ENCODE peak calls at places on chromosomes 5 and 9, in five cellular contexts. A is HuH-7; I is activated T-helper 1 cell treated with anti-CD3 and anti-CD28 coated beads, Interleukin-2, amount 50 U/mL, for 16 hours; O is AG10803; E is left lobe of liver. V is an unnamed sample.

GRCh38 chr5:9316733-9317132 is 229.1 kb downstream of the SEMA5A start:
- DNase-seq in A (no peak), I (no peak), O (no peak), E (no peak), V (no peak)

GRCh38 chr9:114382951-114383865 is 4.6 kb downstream of the AKNA start:
- DNase-seq in A (no peak), I (peak), O (peak), E (no peak), V (no peak)

GRCh38 chr5:40669606-40670005 is 10.1 kb upstream of the PTGER4 start:
- DNase-seq in A (no peak), I (no peak), O (no peak), E (no peak), V (no peak)

GRCh38 chr5:179828756-179829421 is 8.2 kb downstream of the SQSTM1 start:
- DNase-seq in A (no peak), I (no peak), O (no peak), E (no peak), V (no peak)

GRCh38 chr5:93519737-93520136 is 61.3 kb downstream of the NR2F1-AS1 start:
- DNase-seq in A (no peak), I (no peak), O (no peak), E (no peak), V (no peak)

GRCh38 chr9:36789886-36790285 is 217.2 kb downstream of the MELK start:
- DNase-seq in A (no peak), I (no peak), O (no peak), E (no peak), V (no peak)

GRCh38 chr9:122900791-122901190 is 4.4 kb downstream of the RC3H2 start:
- DNase-seq in A (no peak), I (no peak), O (peak), E (no peak), V (no peak)

GRCh38 chr5:142280066-142281011 is 44.5 kb downstream of the SPRY4 start:
- DNase-seq in A (peak), I (no peak), O (peak), E (peak), V (peak)

GRCh38 chr9:93903886-93904648 is 51.1 kb downstream of the BARX1 start:
- DNase-seq in A (no peak), I (no peak), O (no peak), E (no peak), V (no peak)